ENCODE peak calls at places on chromosome 15, in seven cellular contexts. One of them, this sample, is unnamed.

GRCh38 chr15:52080031-52080430 is 32.5 kb downstream of the BCL2L10 start:
- DNase-seq in stomach: no peak
- DNase-seq in spleen: no peak
- DNase-seq in K562: no peak
- DNase-seq in breast epithelium: no peak
- DNase-seq in prostate gland: no peak
- DNase-seq in upper lobe of left lung: no peak
- DNase-seq in this sample: no peak

GRCh38 chr15:70867911-70868467 is 14.0 kb upstream of the LARP6 start:
- DNase-seq in breast epithelium: no peak
- DNase-seq in upper lobe of left lung: no peak
- DNase-seq in prostate gland: no peak
- DNase-seq in stomach: no peak
- DNase-seq in spleen: no peak
- DNase-seq in K562: no peak
- DNase-seq in this sample: no peak

GRCh38 chr15:73388256-73388781 is 19.6 kb upstream of the HCN4 start:
- DNase-seq in stomach: no peak
- DNase-seq in K562: no peak
- DNase-seq in prostate gland: no peak
- DNase-seq in spleen: no peak
- DNase-seq in breast epithelium: no peak
- DNase-seq in upper lobe of left lung: no peak
- DNase-seq in this sample: no peak

GRCh38 chr15:51450001-51450400 is 108.5 kb downstream of the GLDN start:
- DNase-seq in upper lobe of left lung: no peak
- DNase-seq in spleen: no peak
- DNase-seq in K562: no peak
- DNase-seq in prostate gland: no peak
- DNase-seq in stomach: no peak
- DNase-seq in breast epithelium: no peak
- DNase-seq in this sample: no peak

GRCh38 chr15:82052751-82053150 is 6.9 kb upstream of the MEX3B start:
- DNase-seq in stomach: no peak
- DNase-seq in breast epithelium: no peak
- DNase-seq in spleen: no peak
- DNase-seq in upper lobe of left lung: peak
- DNase-seq in prostate gland: no peak
- DNase-seq in K562: no peak
- DNase-seq in this sample: no peak

GRCh38 chr15:91992940-91993339 is 139.4 kb downstream of the SLCO3A1 start:
- DNase-seq in upper lobe of left lung: no peak
- DNase-seq in spleen: no peak
- DNase-seq in K562: no peak
- DNase-seq in prostate gland: peak
- DNase-seq in stomach: no peak
- DNase-seq in breast epithelium: no peak
- DNase-seq in this sample: no peak

GRCh38 chr15:21261965-21262850 is 178.1 kb downstream of the POTEB3 start:
- DNase-seq in K562: no peak
- DNase-seq in prostate gland: no peak
- DNase-seq in stomach: no peak
- DNase-seq in upper lobe of left lung: peak
- DNase-seq in spleen: peak
- DNase-seq in breast epithelium: no peak
- DNase-seq in this sample: no peak

GRCh38 chr15:66004618-66005262 is 135.4 kb downstream of the RAB11A start:
- DNase-seq in spleen: no peak
- DNase-seq in K562: peak
- DNase-seq in stomach: no peak
- DNase-seq in upper lobe of left lung: no peak
- DNase-seq in breast epithelium: no peak
- DNase-seq in prostate gland: no peak
- DNase-seq in this sample: no peak

GRCh38 chr15:68499620-68500312 is 67.8 kb upstream of the ITGA11 start:
- DNase-seq in stomach: no peak
- DNase-seq in prostate gland: no peak
- DNase-seq in upper lobe of left lung: no peak
- DNase-seq in breast epithelium: no peak
- DNase-seq in K562: no peak
- DNase-seq in spleen: no peak
- DNase-seq in this sample: no peak

GRCh38 chr15:34043391-34043790 is 4.4 kb upstream of the AVEN start:
- DNase-seq in prostate gland: no peak
- DNase-seq in stomach: no peak
- DNase-seq in spleen: no peak
- DNase-seq in breast epithelium: no peak
- DNase-seq in upper lobe of left lung: no peak
- DNase-seq in K562: no peak
- DNase-seq in this sample: no peak

GRCh38 chr15:45181491-45182285 is 6.1 kb downstream of the SHF start:
- DNase-seq in K562: no peak
- DNase-seq in stomach: no peak
- DNase-seq in prostate gland: no peak
- DNase-seq in spleen: no peak
- DNase-seq in breast epithelium: no peak
- DNase-seq in upper lobe of left lung: no peak
- DNase-seq in this sample: no peak

GRCh38 chr15:87829651-87830050 is 426.9 kb downstream of the NTRK3 start:
- DNase-seq in upper lobe of left lung: no peak
- DNase-seq in prostate gland: no peak
- DNase-seq in spleen: no peak
- DNase-seq in stomach: no peak
- DNase-seq in K562: no peak
- DNase-seq in breast epithelium: peak
- DNase-seq in this sample: no peak

GRCh38 chr15:42344763-42345162 is 14.5 kb upstream of the CAPN3 start:
- DNase-seq in prostate gland: no peak
- DNase-seq in K562: no peak
- DNase-seq in stomach: no peak
- DNase-seq in spleen: no peak
- DNase-seq in breast epithelium: no peak
- DNase-seq in upper lobe of left lung: no peak
- DNase-seq in this sample: no peak

GRCh38 chr15:42133892-42134502 is 22.4 kb downstream of the PLA2G4F start:
- DNase-seq in prostate gland: no peak
- DNase-seq in breast epithelium: no peak
- DNase-seq in spleen: no peak
- DNase-seq in upper lobe of left lung: peak
- DNase-seq in stomach: peak
- DNase-seq in K562: peak
- DNase-seq in this sample: peak

GRCh38 chr15:34793071-34793470 is 2.3 kb downstream of the ACTC1 start:
- DNase-seq in K562: no peak
- DNase-seq in stomach: no peak
- DNase-seq in prostate gland: no peak
- DNase-seq in upper lobe of left lung: peak
- DNase-seq in spleen: no peak
- DNase-seq in breast epithelium: no peak
- DNase-seq in this sample: no peak

GRCh38 chr15:57159767-57160166 is 216.5 kb upstream of the CGNL1 start:
- DNase-seq in breast epithelium: no peak
- DNase-seq in spleen: no peak
- DNase-seq in stomach: no peak
- DNase-seq in K562: no peak
- DNase-seq in upper lobe of left lung: no peak
- DNase-seq in prostate gland: no peak
- DNase-seq in this sample: no peak

GRCh38 chr15:82999905-83000671 is 11.4 kb downstream of the C15orf40 start:
- DNase-seq in prostate gland: peak
- DNase-seq in upper lobe of left lung: no peak
- DNase-seq in stomach: no peak
- DNase-seq in breast epithelium: no peak
- DNase-seq in spleen: no peak
- DNase-seq in K562: peak
- DNase-seq in this sample: no peak

GRCh38 chr15:60718661-60719069 is 239.7 kb upstream of the ICE2 start:
- DNase-seq in breast epithelium: no peak
- DNase-seq in upper lobe of left lung: no peak
- DNase-seq in stomach: no peak
- DNase-seq in spleen: no peak
- DNase-seq in K562: no peak
- DNase-seq in prostate gland: no peak
- DNase-seq in this sample: no peak

GRCh38 chr15:77224352-77224751 is 153.4 kb upstream of the TSPAN3 start:
- DNase-seq in K562: no peak
- DNase-seq in breast epithelium: no peak
- DNase-seq in prostate gland: no peak
- DNase-seq in spleen: no peak
- DNase-seq in upper lobe of left lung: no peak
- DNase-seq in stomach: no peak
- DNase-seq in this sample: no peak

GRCh38 chr15:27681038-27681437 is 418.1 kb downstream of the OCA2 start:
- DNase-seq in breast epithelium: no peak
- DNase-seq in prostate gland: no peak
- DNase-seq in K562: no peak
- DNase-seq in stomach: no peak
- DNase-seq in spleen: no peak
- DNase-seq in upper lobe of left lung: no peak
- DNase-seq in this sample: no peak

GRCh38 chr15:55588070-55588817 is at the start of gene PYGO1:
- DNase-seq in K562: peak
- DNase-seq in upper lobe of left lung: peak
- DNase-seq in spleen: peak
- DNase-seq in stomach: peak
- DNase-seq in breast epithelium: no peak
- DNase-seq in prostate gland: peak
- DNase-seq in this sample: peak

GRCh38 chr15:88301311-88301710 is 44.8 kb upstream of the NTRK3 start:
- DNase-seq in spleen: no peak
- DNase-seq in stomach: no peak
- DNase-seq in K562: no peak
- DNase-seq in breast epithelium: no peak
- DNase-seq in upper lobe of left lung: no peak
- DNase-seq in prostate gland: no peak
- DNase-seq in this sample: no peak

GRCh38 chr15:43249699-43250203 is 17.0 kb downstream of the TGM5 start:
- DNase-seq in upper lobe of left lung: no peak
- DNase-seq in spleen: no peak
- DNase-seq in breast epithelium: no peak
- DNase-seq in stomach: no peak
- DNase-seq in K562: no peak
- DNase-seq in prostate gland: no peak
- DNase-seq in this sample: no peak

GRCh38 chr15:25793354-25794050 is 69.6 kb downstream of the ATP10A start:
- DNase-seq in prostate gland: no peak
- DNase-seq in breast epithelium: no peak
- DNase-seq in spleen: no peak
- DNase-seq in K562: no peak
- DNase-seq in upper lobe of left lung: no peak
- DNase-seq in stomach: peak
- DNase-seq in this sample: no peak

GRCh38 chr15:55289011-55289572 is 521 bp downstream of the RAB27A start:
- DNase-seq in spleen: peak
- DNase-seq in stomach: peak
- DNase-seq in K562: peak
- DNase-seq in upper lobe of left lung: peak
- DNase-seq in breast epithelium: peak
- DNase-seq in prostate gland: peak
- DNase-seq in this sample: peak

GRCh38 chr15:90885432-90886290 is 1.4 kb downstream of the FES start:
- DNase-seq in prostate gland: peak
- DNase-seq in stomach: peak
- DNase-seq in upper lobe of left lung: peak
- DNase-seq in K562: peak
- DNase-seq in spleen: peak
- DNase-seq in breast epithelium: no peak
- DNase-seq in this sample: peak

GRCh38 chr15:90884719-90885431 is 571 bp downstream of the FES start:
- DNase-seq in spleen: peak
- DNase-seq in upper lobe of left lung: peak
- DNase-seq in prostate gland: no peak
- DNase-seq in breast epithelium: no peak
- DNase-seq in stomach: no peak
- DNase-seq in K562: no peak
- DNase-seq in this sample: no peak

GRCh38 chr15:90882781-90883525 is 1.4 kb upstream of the FES start:
- DNase-seq in prostate gland: no peak
- DNase-seq in breast epithelium: no peak
- DNase-seq in upper lobe of left lung: no peak
- DNase-seq in stomach: no peak
- DNase-seq in K562: no peak
- DNase-seq in spleen: peak
- DNase-seq in this sample: no peak

GRCh38 chr15:90883526-90883931 is 775 bp upstream of the FES start:
- DNase-seq in prostate gland: no peak
- DNase-seq in K562: no peak
- DNase-seq in breast epithelium: no peak
- DNase-seq in spleen: no peak
- DNase-seq in stomach: no peak
- DNase-seq in upper lobe of left lung: no peak
- DNase-seq in this sample: no peak

GRCh38 chr15:90883971-90884718 is at the start of gene FES:
- DNase-seq in upper lobe of left lung: peak
- DNase-seq in prostate gland: no peak
- DNase-seq in breast epithelium: no peak
- DNase-seq in stomach: peak
- DNase-seq in spleen: peak
- DNase-seq in K562: no peak
- DNase-seq in this sample: peak
- TF ChIP-seq POLR2AphosphoS5 in upper lobe of left lung: peak
- TF ChIP-seq POLR2AphosphoS5 in prostate gland: no peak
- TF ChIP-seq POLR2AphosphoS5 in breast epithelium: peak
- TF ChIP-seq POLR2AphosphoS5 in stomach: no peak
- TF ChIP-seq POLR2AphosphoS5 in spleen: peak
- TF ChIP-seq POLR2AphosphoS5 in K562: no peak
- TF ChIP-seq POLR2AphosphoS5 in this sample: peak

DNA sequence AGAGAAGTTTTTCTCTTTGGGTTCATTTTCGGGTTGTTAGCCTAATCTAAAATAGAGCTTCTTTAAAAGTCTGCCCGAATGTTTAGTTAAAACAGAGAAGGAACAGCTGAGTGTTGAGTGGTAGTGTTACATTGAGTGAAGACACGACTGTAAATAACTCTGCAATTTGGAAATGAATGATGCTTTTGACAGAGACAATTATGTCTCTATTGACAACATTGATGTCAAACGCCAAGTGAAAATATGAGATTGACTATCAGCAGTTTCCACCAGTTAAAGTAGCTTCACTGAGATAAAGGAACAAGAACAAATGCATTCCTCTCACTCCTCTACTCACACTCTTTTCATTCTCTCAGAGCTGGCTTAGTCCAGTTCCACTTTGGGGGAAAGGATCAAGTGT is 399.0 kb upstream of the DPH6 start:
- DNase-seq in prostate gland: no peak
- DNase-seq in breast epithelium: no peak
- DNase-seq in spleen: no peak
- DNase-seq in stomach: no peak
- DNase-seq in upper lobe of left lung: no peak
- DNase-seq in K562: no peak
- DNase-seq in this sample: no peak
- TF ChIP-seq POLR2AphosphoS5 in prostate gland: no peak
- TF ChIP-seq POLR2AphosphoS5 in breast epithelium: no peak
- TF ChIP-seq POLR2AphosphoS5 in spleen: no peak
- TF ChIP-seq POLR2AphosphoS5 in stomach: no peak
- TF ChIP-seq POLR2AphosphoS5 in upper lobe of left lung: no peak
- TF ChIP-seq POLR2AphosphoS5 in K562: no peak
- TF ChIP-seq POLR2AphosphoS5 in this sample: no peak

GRCh38 chr15:72153269-72153668 is 35.1 kb downstream of the SENP8 start:
- DNase-seq in breast epithelium: no peak
- DNase-seq in upper lobe of left lung: no peak
- DNase-seq in spleen: no peak
- DNase-seq in prostate gland: peak
- DNase-seq in K562: no peak
- DNase-seq in stomach: no peak
- DNase-seq in this sample: no peak
- TF ChIP-seq POLR2AphosphoS5 in breast epithelium: no peak
- TF ChIP-seq POLR2AphosphoS5 in upper lobe of left lung: no peak
- TF ChIP-seq POLR2AphosphoS5 in spleen: no peak
- TF ChIP-seq POLR2AphosphoS5 in prostate gland: peak
- TF ChIP-seq POLR2AphosphoS5 in K562: no peak
- TF ChIP-seq POLR2AphosphoS5 in stomach: peak
- TF ChIP-seq POLR2AphosphoS5 in this sample: no peak

GRCh38 chr15:97875513-97876285 is 84.8 kb upstream of the ARRDC4 start:
- DNase-seq in spleen: no peak
- DNase-seq in stomach: no peak
- DNase-seq in K562: peak
- DNase-seq in breast epithelium: no peak
- DNase-seq in prostate gland: no peak
- DNase-seq in upper lobe of left lung: peak
- DNase-seq in this sample: peak
- TF ChIP-seq POLR2AphosphoS5 in spleen: no peak
- TF ChIP-seq POLR2AphosphoS5 in stomach: no peak
- TF ChIP-seq POLR2AphosphoS5 in K562: peak
- TF ChIP-seq POLR2AphosphoS5 in breast epithelium: no peak
- TF ChIP-seq POLR2AphosphoS5 in prostate gland: no peak
- TF ChIP-seq POLR2AphosphoS5 in upper lobe of left lung: no peak
- TF ChIP-seq POLR2AphosphoS5 in this sample: no peak

This sample was measured in transverse colon.